ENCODE peak calls at places on chromosomes 11 and 22, in six cellular contexts. C, M, Q, Z, U and F are unnamed samples.
A peak's percentile ranks its signal among the peaks of the same experiment; 100 is the strongest.

GRCh38 chr11:14713518-14714244 is 70.1 kb downstream of the PDE3B start:
- DNase-seq in Q (no peak), U (no peak), C (no peak), Z (no peak), M (no peak), F (no peak)

GRCh38 chr11:1254733-1255132 is 31.9 kb downstream of the MUC5B start:
- DNase-seq in U (no peak), Z (no peak), C (no peak), Q (no peak), M (no peak), F (no peak)

GRCh38 chr11:65576867-65577755 is 1.3 kb downstream of the EHBP1L1 start:
- DNase-seq in Z (no peak), U (peak; percentile 52), M (no peak), C (peak; percentile 78), Q (no peak), F (peak; percentile 94)

GRCh38 chr11:122781378-122782040 is 56.8 kb upstream of the CRTAM start:
- DNase-seq in M (peak; percentile 93), U (peak; percentile 90), Z (no peak), C (peak; percentile 84), Q (peak; percentile 98), F (peak; percentile 92)

GRCh38 chr11:67489860-67490726 is 7.3 kb downstream of the AIP start:
- DNase-seq in Z (no peak), C (no peak), M (no peak), U (no peak), Q (no peak), F (peak; percentile 74)

GRCh38 chr22:49599039-49599438 is 228.6 kb downstream of the BRD1 start:
- DNase-seq in C (no peak), Z (no peak), U (no peak), Q (no peak), M (no peak), F (peak; percentile 71)

GRCh38 chr11:22974251-22974650 is 114.0 kb upstream of the CCDC179 start:
- DNase-seq in Z (no peak), U (no peak), M (no peak), C (no peak), Q (no peak), F (no peak)

GRCh38 chr11:130416537-130416896 is 11.9 kb downstream of the ADAMTS8 start:
- DNase-seq in U (no peak), Z (no peak), M (no peak), C (no peak), Q (no peak), F (no peak)

GRCh38 chr11:66617148-66617814 is 851 bp downstream of the RBM14 start:
- DNase-seq in M (peak; percentile 91), Q (no peak), C (no peak), U (no peak), Z (no peak), F (peak; percentile 95)

GRCh38 chr11:73266644-73267015 is 5.5 kb upstream of the P2RY6 start:
- DNase-seq in Z (no peak), C (peak; percentile 20), M (peak; percentile 59), U (no peak), Q (no peak), F (no peak)

GRCh38 chr11:111400595-111400994 is 21.5 kb upstream of the POU2AF1 start:
- DNase-seq in M (no peak), U (no peak), Q (no peak), Z (no peak), C (no peak), F (no peak)
- H3K4me1 ChIP-seq in M (no peaks in the 10 kb centered on the region), U (no peaks in the 10 kb centered on the region), Q (no peaks in the 10 kb centered on the region), Z (peaks cover 37% of the 10 kb centered on the region), C (no peaks in the 10 kb centered on the region), F (peaks cover 3% of the 10 kb centered on the region)

GRCh38 chr22:26981111-26981510 is 323.7 kb downstream of the MIAT start:
- DNase-seq in U (no peak), Q (no peak), M (no peak), C (no peak), Z (no peak), F (no peak)
- TF ChIP-seq POLR2AphosphoS5 in U (no peak), Q (no peak), M (no peak), C (no peak), Z (no peak), F (no peak)

DNA sequence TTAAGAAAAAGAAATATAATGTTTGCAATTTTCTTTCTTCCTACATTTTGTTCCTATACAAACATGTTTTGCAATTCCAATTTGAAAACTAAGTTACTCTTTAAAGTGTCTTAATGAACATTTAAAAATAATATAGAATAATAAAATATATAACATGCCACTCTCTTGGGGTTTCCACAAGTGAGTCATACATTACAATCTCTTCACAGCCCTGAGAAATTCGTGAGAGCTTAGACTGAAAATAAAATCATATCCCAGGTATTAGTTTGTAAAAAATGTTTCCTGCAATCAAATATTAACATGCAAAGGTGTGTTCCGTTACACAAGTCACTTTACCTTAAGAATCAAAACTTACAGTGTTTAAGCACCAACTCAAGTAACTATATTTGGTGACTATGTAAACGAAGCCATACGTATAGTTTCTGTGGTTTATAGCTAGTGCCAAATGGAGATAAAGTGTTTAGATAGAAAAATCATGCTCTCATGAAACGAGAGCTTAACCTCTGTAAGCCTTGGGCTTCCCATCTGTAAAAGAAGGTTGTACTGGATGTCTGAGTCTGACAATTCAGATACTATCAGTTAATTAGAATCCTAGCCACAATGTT is 253.6 kb upstream of the ANO3 start:
- DNase-seq in Z (no peak), C (no peak), Q (no peak), M (no peak), U (no peak), F (no peak)
- H3K4me3 ChIP-seq in Z (no peak overlapping the region), C (no peak overlapping the region), Q (no peak overlapping the region), M (no peak overlapping the region), U (no peak overlapping the region), F (no peak overlapping the region)

GRCh38 chr22:33850724-33851123 is 69.6 kb downstream of the LARGE1 start:
- DNase-seq in Q (peak; percentile 97), M (no peak), C (no peak), U (no peak), Z (no peak), F (no peak)
- H3K4me1 ChIP-seq in Q (peaks cover 79% of the 10 kb centered on the region), M (peaks cover 33% of the 10 kb centered on the region), C (peaks cover 61% of the 10 kb centered on the region), U (no peaks in the 10 kb centered on the region), Z (peaks cover 20% of the 10 kb centered on the region), F (peaks cover 22% of the 10 kb centered on the region)

GRCh38 chr11:69523453-69523852 is 42.0 kb downstream of the LINC01488 start:
- DNase-seq in U (no peak), C (no peak), M (no peak), Z (no peak), Q (no peak), F (peak; percentile 17)
- TF ChIP-seq POLR2AphosphoS5 in U (no peak), C (no peak), M (no peak), Z (no peak), Q (no peak), F (no peak)

DNA sequence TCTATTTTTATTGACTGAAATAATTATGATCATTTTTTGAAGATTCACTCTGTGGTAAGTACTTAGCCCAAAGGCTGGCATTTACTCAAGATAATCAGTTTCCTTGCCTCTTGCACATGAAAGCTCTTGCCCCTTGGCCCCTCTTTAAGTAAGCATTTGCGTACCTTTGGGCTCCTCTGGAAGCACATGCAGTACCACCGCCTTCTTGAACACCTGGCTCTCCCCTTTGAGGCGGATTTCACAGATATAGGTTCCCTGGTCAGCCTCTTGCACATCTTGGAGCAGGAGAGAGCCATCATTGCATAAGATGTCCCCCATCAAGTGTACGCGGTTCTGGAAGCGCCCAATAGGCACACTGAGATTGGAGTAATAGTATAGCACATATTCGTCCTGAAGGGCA is 14.5 kb downstream of the JAML start:
- DNase-seq in Q (no peak), M (no peak), U (no peak), C (no peak), Z (no peak), F (no peak)
- H3K4me3 ChIP-seq in Q (no peak overlapping the region), M (no peak overlapping the region), U (no peak overlapping the region), C (no peak overlapping the region), Z (no peak overlapping the region), F (no peak overlapping the region)

GRCh38 chr11:128517457-128518230 is 69.7 kb downstream of the ETS1 start:
- DNase-seq in Z (no peak), M (no peak), Q (no peak), U (no peak), C (no peak), F (no peak)

GRCh38 chr11:128515086-128515485 is 72.3 kb downstream of the ETS1 start:
- DNase-seq in Q (no peak), C (no peak), M (no peak), Z (no peak), U (no peak), F (no peak)

GRCh38 chr11:128516886-128517285 is 70.5 kb downstream of the ETS1 start:
- DNase-seq in C (no peak), M (no peak), Z (no peak), U (no peak), Q (no peak), F (no peak)

GRCh38 chr11:128515766-128516466 is 71.4 kb downstream of the ETS1 start:
- DNase-seq in Q (no peak), C (no peak), U (no peak), Z (no peak), M (no peak), F (no peak)

DNA sequence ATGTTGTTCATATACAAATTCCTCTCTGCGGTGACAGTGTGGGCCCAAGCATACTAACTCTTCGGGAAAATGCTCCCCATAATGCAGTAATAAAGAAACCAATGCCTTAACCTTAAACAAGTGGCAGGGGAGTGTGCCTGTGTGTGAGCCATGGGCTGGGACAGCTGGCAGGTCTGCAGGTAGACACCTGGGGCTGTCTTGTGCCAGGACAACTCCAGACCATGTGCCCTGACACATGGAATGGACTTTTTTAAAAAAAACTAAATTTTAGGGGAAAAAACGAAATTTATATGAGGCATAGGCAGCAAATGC is 70.9 kb downstream of the ETS1 start:
- DNase-seq in M (no peak), Z (no peak), Q (no peak), U (no peak), C (no peak), F (no peak)
- H3K4me1 ChIP-seq in M (peaks cover 54% of the 10 kb centered on the region), Z (peaks cover 3% of the 10 kb centered on the region), Q (peaks cover 64% of the 10 kb centered on the region), U (peaks cover 40% of the 10 kb centered on the region), C (peaks cover 81% of the 10 kb centered on the region), F (peaks cover 64% of the 10 kb centered on the region)